ENCODE peak calls at places on chromosomes 1 and 21, in five cellular contexts. R is aorta, V is esophagus muscularis mucosa, O is SJSA1, X is astrocyte of the cerebellum. A is an unnamed sample.

GRCh38 chr1:234863596-234863995 is 253.6 kb upstream of the IRF2BP2 start:
- DNase-seq in R (no peak), V (no peak), O (no peak), X (no peak), A (no peak)

GRCh38 chr1:54949971-54950360 is 30.5 kb upstream of the TMEM61 start:
- DNase-seq in R (no peak), V (peak; percentile 70), O (no peak), X (no peak), A (no peak)

GRCh38 chr1:19597463-19598309 is 46.4 kb upstream of the NBL1 start:
- DNase-seq in R (no peak), V (peak; percentile 93), O (no peak), X (no peak), A (no peak)

GRCh38 chr1:14567056-14567455 is 31.4 kb upstream of the KAZN start:
- DNase-seq in R (no peak), V (no peak), O (no peak), X (no peak), A (no peak)

GRCh38 chr1:208149213-208149612 is 95.0 kb downstream of the PLXNA2 start:
- DNase-seq in R (no peak), V (no peak), O (no peak), X (no peak), A (no peak)

GRCh38 chr1:187817782-187818181 is 989.0 kb downstream of the PLA2G4A start:
- DNase-seq in R (no peak), V (no peak), O (no peak), X (no peak), A (no peak)

GRCh38 chr1:184101571-184101970 is 50.0 kb downstream of the TSEN15 start:
- DNase-seq in R (no peak), V (no peak), O (no peak), X (no peak), A (no peak)

GRCh38 chr1:1437033-1437903 is 1.8 kb downstream of the VWA1 start:
- DNase-seq in R (peak; percentile 66), V (no peak), O (no peak), X (no peak), A (no peak)

GRCh38 chr1:184822267-184822666 is 67.6 kb upstream of the EDEM3 start:
- DNase-seq in R (no peak), V (no peak), O (no peak), X (no peak), A (no peak)

GRCh38 chr1:161307230-161307768 is 2.5 kb downstream of the MPZ start:
- DNase-seq in R (peak; percentile 76), V (no peak), O (no peak), X (no peak), A (no peak)

GRCh38 chr21:31920275-31920674 is 47.5 kb downstream of the HUNK start:
- DNase-seq in R (no peak), V (no peak), O (no peak), X (no peak), A (no peak)

GRCh38 chr1:78408830-78409229 is 81.9 kb upstream of the PTGFR start:
- DNase-seq in R (peak; percentile 62), V (no peak), O (no peak), X (no peak), A (no peak)

GRCh38 chr1:225651872-225652725 is 824 bp downstream of the ENAH start:
- DNase-seq in R (peak; percentile 81), V (no peak), O (no peak), X (no peak), A (no peak)

GRCh38 chr1:24385160-24385939 is 28.2 kb downstream of the STPG1 start:
- DNase-seq in R (no peak), V (peak; percentile 29), O (peak; percentile 47), X (no peak), A (no peak)

GRCh38 chr1:182495002-182495401 is 45.1 kb downstream of the RGSL1 start:
- DNase-seq in R (no peak), V (no peak), O (no peak), X (no peak), A (no peak)

GRCh38 chr1:92211166-92211565 is 6.5 kb upstream of the C1orf146 start:
- DNase-seq in R (no peak), V (no peak), O (no peak), X (peak; percentile 19), A (peak; percentile 14)

GRCh38 chr1:246728311-246728710 is 4.1 kb downstream of the SCCPDH start:
- DNase-seq in R (no peak), V (no peak), O (no peak), X (no peak), A (peak; percentile 73)

GRCh38 chr21:42162831-42163510 is 56.0 kb upstream of the ABCG1 start:
- DNase-seq in R (no peak), V (no peak), O (peak; percentile 41), X (no peak), A (no peak)

GRCh38 chr1:42752284-42752683 is 12.2 kb upstream of the CLDN19 start:
- DNase-seq in R (no peak), V (no peak), O (peak; percentile 33), X (no peak), A (no peak)

GRCh38 chr1:100036718-100037664 is 67.2 kb downstream of the SLC35A3 start:
- DNase-seq in R (no peak), V (no peak), O (no peak), X (no peak), A (no peak)

GRCh38 chr1:53943490-53944043 is 1.9 kb downstream of the IFT25 start:
- DNase-seq in R (peak; percentile 39), V (no peak), O (no peak), X (no peak), A (no peak)

GRCh38 chr1:39850606-39851216 is 32.6 kb downstream of the TRIT1 start:
- DNase-seq in R (no peak), V (no peak), O (no peak), X (no peak), A (no peak)

GRCh38 chr1:207049974-207050391 is 1.0 kb downstream of the YOD1 start:
- DNase-seq in R (no peak), V (no peak), O (no peak), X (peak; percentile 13), A (no peak)

GRCh38 chr1:207050768-207051614 is at the start of gene YOD1:
- DNase-seq in R (peak; percentile 98), V (peak; percentile 95), O (peak; percentile 91), X (peak; percentile 83), A (peak; percentile 76)

GRCh38 chr1:207052736-207053545 is at the start of gene PFKFB2:
- DNase-seq in R (peak; percentile 99), V (peak; percentile 98), O (peak; percentile 92), X (peak; percentile 89), A (peak; percentile 97)

GRCh38 chr1:207050428-207050767 is 610 bp downstream of the YOD1 start:
- DNase-seq in R (no peak), V (no peak), O (no peak), X (no peak), A (no peak)

DNA sequence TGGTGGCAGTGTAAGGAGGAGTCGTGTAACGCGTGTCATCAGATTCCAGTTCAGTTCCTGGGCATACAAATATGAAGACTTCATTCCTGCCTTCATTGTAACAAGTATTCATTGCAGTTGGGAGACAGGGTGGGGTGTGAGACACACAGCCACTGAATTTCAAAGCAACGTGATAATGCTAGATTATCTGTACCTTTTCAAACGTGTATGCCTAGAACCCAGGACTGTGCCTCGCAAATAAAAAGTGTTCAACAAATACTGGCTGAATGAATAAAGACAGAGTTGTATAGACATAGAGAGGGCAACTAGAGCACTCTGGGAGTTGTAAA is 571 bp upstream of the YOD1 start:
- DNase-seq in R (no peak), V (no peak), O (no peak), X (no peak), A (no peak)
- H3K4me3 ChIP-seq in R (no peak overlapping the region), V (peak overlapping the region; percentile 97), O (peak overlapping the region; percentile 89), X (no peak overlapping the region), A (no peak overlapping the region)

DNA sequence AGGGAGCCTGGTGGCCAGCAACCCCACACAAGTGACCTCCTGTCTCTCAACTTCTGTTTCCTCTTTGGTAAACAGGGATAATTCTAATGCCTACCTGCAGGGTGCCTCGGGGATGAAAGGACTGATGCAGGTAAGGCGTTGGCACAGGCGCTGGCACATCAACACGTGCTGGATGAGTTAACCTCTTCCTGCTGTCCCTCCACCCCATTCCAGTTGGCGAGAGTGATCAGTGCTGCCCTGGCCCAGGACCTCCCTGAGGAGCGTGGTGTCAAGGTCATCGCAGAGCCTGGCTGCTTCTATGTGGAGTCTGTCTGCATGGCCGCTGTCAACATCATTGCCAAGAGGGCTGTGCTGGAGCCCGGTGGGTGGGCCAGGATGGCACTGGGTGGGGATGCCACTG is 69.1 kb upstream of the TINAGL1 start:
- DNase-seq in R (no peak), V (no peak), O (no peak), X (no peak), A (no peak)
- H3K4me3 ChIP-seq in R (no peak overlapping the region), V (no peak overlapping the region), O (no peak overlapping the region), X (no peak overlapping the region), A (no peak overlapping the region)

DNA sequence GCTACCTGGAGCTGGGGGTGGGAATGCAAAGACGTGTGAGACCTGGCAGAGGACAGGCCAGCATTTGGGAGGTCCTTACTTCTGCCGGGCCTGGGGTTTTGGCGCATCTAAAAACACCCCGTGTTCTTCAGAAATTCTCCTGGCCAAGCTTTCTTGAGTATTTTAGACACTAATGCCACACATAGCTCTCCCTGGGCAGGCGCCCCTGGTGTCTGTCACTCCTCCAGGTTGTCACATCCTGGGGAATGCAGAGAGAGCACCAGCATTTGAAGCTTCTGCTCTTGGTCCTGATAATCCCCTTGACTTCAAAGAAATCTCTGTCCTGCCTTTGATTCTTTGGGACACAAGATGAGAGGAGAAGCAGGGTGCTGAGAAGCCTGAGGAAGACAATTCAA is 6.0 kb downstream of the CAPN9 start:
- DNase-seq in R (no peak), V (no peak), O (no peak), X (no peak), A (no peak)
- H3K4me3 ChIP-seq in R (no peak overlapping the region), V (no peak overlapping the region), O (no peak overlapping the region), X (no peak overlapping the region), A (no peak overlapping the region)

GRCh38 chr1:247855911-247856310 is 1.1 kb upstream of the TRIM58 start:
- DNase-seq in R (no peak), V (no peak), O (no peak), X (no peak), A (no peak)

GRCh38 chr1:247854899-247855545 is 2.0 kb upstream of the TRIM58 start:
- DNase-seq in R (no peak), V (no peak), O (no peak), X (no peak), A (no peak)

GRCh38 chr1:247862756-247863155 is 5.8 kb downstream of the TRIM58 start:
- DNase-seq in R (no peak), V (no peak), O (no peak), X (no peak), A (no peak)

GRCh38 chr1:247857986-247858356 is 984 bp downstream of the TRIM58 start:
- DNase-seq in R (no peak), V (no peak), O (no peak), X (no peak), A (no peak)

GRCh38 chr1:247857069-247857985 is at the start of gene TRIM58:
- DNase-seq in R (no peak), V (no peak), O (no peak), X (no peak), A (no peak)
- H3K4me3 ChIP-seq in R (no peak within 1 kb of the TSS), V (peak within 1 kb of the TSS; percentile 48), O (no peak within 1 kb of the TSS), X (peak within 1 kb of the TSS; percentile 48), A (peak within 1 kb of the TSS; percentile 71)

GRCh38 chr1:6734579-6735397 is 33.2 kb upstream of the DNAJC11 start:
- DNase-seq in R (no peak), V (no peak), O (no peak), X (no peak), A (no peak)
- H3K4me3 ChIP-seq in R (no peak overlapping the region), V (no peak overlapping the region), O (no peak overlapping the region), X (no peak overlapping the region), A (no peak overlapping the region)